ENCODE peak calls at places on chromosomes 12 and 14, in seven cellular contexts. I is SK-N-SH, T is GM12892, N is K562, D is H1, A is GM12878, K is HepG2. F is an unnamed sample.

GRCh38 chr12:49535921-49536525 is 2.8 kb upstream of the KCNH3 start:
- DNase-seq in I (no peak), D (no peak), A (no peak), T (no peak), N (no peak), K (no peak), F (no peak)

GRCh38 chr14:102215522-102216250 is 76.0 kb downstream of the WDR20 start:
- DNase-seq in K (no peak), T (no peak), D (no peak), I (no peak), N (no peak), A (no peak), F (no peak)

GRCh38 chr12:24230061-24230460 is 280.6 kb upstream of the SOX5 start:
- DNase-seq in K (no peak), I (no peak), A (no peak), T (no peak), D (no peak), N (no peak), F (no peak)

GRCh38 chr12:81085832-81086231 is 8.0 kb downstream of the ACSS3 start:
- DNase-seq in K (peak), A (no peak), D (no peak), T (no peak), I (no peak), N (no peak), F (no peak)

GRCh38 chr14:50107850-50108249 is 8.5 kb downstream of the VCPKMT start:
- DNase-seq in A (no peak), T (no peak), D (no peak), N (no peak), I (no peak), K (no peak), F (no peak)

GRCh38 chr14:106666341-106666740 is 1140.0 kb downstream of the TMEM121 start:
- DNase-seq in K (no peak), I (no peak), T (no peak), A (no peak), D (no peak), N (no peak), F (no peak)

GRCh38 chr12:57126061-57126460 is 2.2 kb upstream of the LRP1 start:
- DNase-seq in D (no peak), K (no peak), A (no peak), T (no peak), N (no peak), I (no peak), F (no peak)

GRCh38 chr12:78530065-78530765 is 334.4 kb upstream of the SYT1 start:
- DNase-seq in T (no peak), K (no peak), D (no peak), I (no peak), A (no peak), N (no peak), F (no peak)

GRCh38 chr12:133105620-133106019 is 24.5 kb downstream of the ZNF891 start:
- DNase-seq in I (no peak), T (no peak), N (no peak), A (no peak), D (no peak), K (no peak), F (no peak)

GRCh38 chr14:22026527-22026926 is 352.9 kb upstream of the OR4E1 start:
- DNase-seq in N (no peak), A (no peak), D (no peak), T (no peak), K (no peak), I (no peak), F (no peak)

GRCh38 chr14:33188880-33189279 is 250.2 kb downstream of the NPAS3 start:
- DNase-seq in N (no peak), I (no peak), T (no peak), K (no peak), A (no peak), D (no peak), F (no peak)

GRCh38 chr12:106953352-106954260 is 2.1 kb upstream of the TMEM263 start:
- DNase-seq in N (no peak), A (no peak), I (no peak), K (no peak), D (no peak), T (no peak), F (no peak)

GRCh38 chr12:6450869-6451347 is 934 bp upstream of the TAPBPL start:
- DNase-seq in D (no peak), N (no peak), I (no peak), K (no peak), T (no peak), A (no peak), F (no peak)

GRCh38 chr12:114399664-114400211 is 6.2 kb downstream of the TBX5 start:
- DNase-seq in K (no peak), T (no peak), I (peak), D (peak), A (no peak), N (peak), F (no peak)

GRCh38 chr12:34395056-34396005 is 373.0 kb downstream of the ALG10 start:
- DNase-seq in K (no peak), I (peak), D (peak), A (no peak), N (no peak), T (no peak), F (no peak)

GRCh38 chr12:125157177-125157576 is 91.9 kb downstream of the AACS start:
- DNase-seq in I (no peak), T (no peak), D (no peak), N (no peak), A (no peak), K (no peak), F (no peak)
- TF ChIP-seq TAF1 in I (no peak), T (no peak), D (no peak), N (no peak), A (no peak), K (no peak), F (no peak)

GRCh38 chr12:85531345-85531744 is 251.3 kb downstream of the ALX1 start:
- DNase-seq in N (no peak), K (no peak), T (no peak), D (no peak), I (no peak), A (peak), F (no peak)
- TF ChIP-seq TAF1 in N (no peak), K (no peak), T (peak), D (no peak), I (no peak), A (peak), F (no peak)

GRCh38 chr12:120197542-120197887 is 3.0 kb upstream of the GCN1 start:
- DNase-seq in D (no peak), N (no peak), T (no peak), A (no peak), K (no peak), I (no peak), F (no peak)

GRCh38 chr12:120196363-120196762 is 1.8 kb upstream of the GCN1 start:
- DNase-seq in N (no peak), K (no peak), A (no peak), D (no peak), I (no peak), T (no peak), F (no peak)

GRCh38 chr12:120199025-120199424 is 1.9 kb downstream of the RPLP0 start:
- DNase-seq in I (no peak), T (no peak), A (no peak), N (no peak), K (no peak), D (no peak), F (no peak)

GRCh38 chr12:120204171-120204570 is 3.3 kb upstream of the RPLP0 start:
- DNase-seq in N (no peak), D (no peak), A (no peak), K (no peak), T (no peak), I (no peak), F (no peak)

GRCh38 chr12:120199595-120200306 is 1.2 kb downstream of the RPLP0 start:
- DNase-seq in D (no peak), I (no peak), K (no peak), N (no peak), A (no peak), T (no peak), F (no peak)
- TF ChIP-seq TAF1 in D (no peak), I (peak), K (no peak), N (no peak), A (no peak), T (no peak), F (no peak)

GRCh38 chr14:40476005-40476404 is 1043.8 kb upstream of the FBXO33 start:
- DNase-seq in A (no peak), K (no peak), N (no peak), T (no peak), I (no peak), D (no peak), F (no peak)
- TF ChIP-seq TAF1 in A (no peak), K (no peak), N (no peak), T (no peak), I (no peak), D (no peak), F (no peak)

DNA sequence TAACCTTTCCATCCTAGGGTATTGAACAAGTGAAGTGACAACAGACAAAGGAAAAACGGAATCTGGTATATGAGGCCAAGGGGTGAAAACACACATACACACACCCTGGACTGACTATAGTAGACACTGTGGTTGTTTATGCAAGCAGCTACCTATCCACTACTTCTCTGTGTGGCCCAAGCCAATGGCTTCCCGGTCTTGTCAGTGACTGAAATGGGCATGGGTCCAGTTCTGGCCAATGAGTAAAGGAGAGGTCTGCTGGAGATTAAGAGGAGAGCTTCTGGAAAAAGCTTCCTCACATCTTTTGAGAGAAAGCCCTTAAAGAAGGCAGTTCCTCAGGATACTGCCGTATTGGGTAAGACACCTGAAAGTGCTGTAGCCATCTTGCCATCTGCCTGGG is 19.3 kb downstream of the MBIP start:
- DNase-seq in N (no peak), I (no peak), A (no peak), D (no peak), T (no peak), K (no peak), F (no peak)
- TF ChIP-seq TAF1 in N (no peak), I (no peak), A (no peak), D (no peak), T (no peak), K (no peak), F (no peak)

DNA sequence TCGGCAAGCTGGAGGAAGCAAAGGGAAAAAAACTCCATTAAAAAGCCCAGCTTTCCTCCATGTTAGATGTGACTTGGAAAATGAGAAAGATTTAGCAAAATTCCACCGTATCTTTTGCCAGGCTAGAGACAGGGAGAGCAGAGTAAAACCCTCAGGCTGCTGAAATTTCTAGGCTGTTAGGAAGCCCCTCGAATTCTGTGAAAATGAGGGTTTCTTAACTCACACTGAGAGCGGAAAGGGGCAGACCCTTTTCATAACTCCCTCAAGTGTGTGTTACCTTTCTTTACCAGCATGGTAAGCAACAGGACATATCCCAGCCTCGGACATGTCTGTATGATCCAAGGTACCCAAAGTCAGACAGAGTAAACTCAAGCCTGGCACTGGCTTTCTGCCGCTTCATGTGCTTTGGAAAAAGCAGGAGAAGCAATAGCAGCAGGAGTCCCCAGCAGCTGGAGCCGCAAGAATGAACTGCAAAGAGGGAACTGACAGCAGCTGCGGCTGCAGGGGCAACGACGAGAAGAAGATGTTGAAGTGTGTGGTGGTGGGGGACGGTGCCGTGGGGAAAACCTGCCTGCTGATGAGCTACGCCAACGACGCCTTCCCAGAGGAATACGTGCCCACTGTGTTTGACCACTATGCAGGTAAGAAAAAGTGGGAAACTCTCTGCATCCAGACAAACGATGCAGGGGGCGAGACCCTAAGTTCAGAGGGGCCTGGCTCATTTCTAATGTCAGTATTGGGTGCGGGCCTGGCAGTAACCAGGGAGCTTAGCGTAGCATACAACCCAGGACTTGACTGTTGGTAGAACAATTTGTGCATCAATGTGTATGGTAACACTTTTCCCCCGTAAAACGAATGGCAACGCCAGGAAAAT is at the start of gene RHOJ:
- DNase-seq in K (no peak), I (no peak), T (no peak), D (peak), A (no peak), N (no peak), F (no peak)
- TF ChIP-seq TAF1 in K (no peak), I (no peak), T (no peak), D (no peak), A (no peak), N (no peak), F (no peak)

F was measured in GM12891.